ENCODE peak calls at places on chromosomes 2 and 18, in nine cellular contexts. X is PC-9, F is heart left ventricle, S is body of pancreas, K is pancreas, J is gastrocnemius medialis, A is kidney, U is ascending aorta, Y is dorsolateral prefrontal cortex. B is an unnamed sample.
A peak's percentile ranks its signal among the peaks of the same experiment; 100 is the strongest.

GRCh38 chr18:28855524-28855923 is 678.6 kb upstream of the CDH2 start:
- DNase-seq in X (no peak), F (no peak), S (no peak), K (no peak), J (no peak), A (no peak), U (no peak), Y (no peak), B (no peak)

GRCh38 chr18:5309888-5310470 is 14.5 kb upstream of the ZBTB14 start:
- DNase-seq in X (no peak), F (no peak), S (peak; percentile 23), K (no peak), J (no peak), A (no peak), U (no peak), Y (no peak), B (no peak)

GRCh38 chr18:21933931-21934765 is 193.6 kb downstream of the MIB1 start:
- DNase-seq in X (no peak), F (no peak), S (no peak), K (no peak), J (no peak), A (no peak), U (no peak), Y (no peak), B (no peak)

GRCh38 chr2:143371616-143372015 is 242.4 kb downstream of the ARHGAP15 start:
- DNase-seq in X (no peak), F (no peak), S (no peak), K (no peak), J (no peak), A (no peak), U (no peak), Y (no peak), B (no peak)

GRCh38 chr2:12262681-12263436 is 453.9 kb upstream of the TRIB2 start:
- DNase-seq in X (no peak), F (peak; percentile 34), S (peak; percentile 60), K (peak; percentile 18), J (peak; percentile 30), A (no peak), U (no peak), Y (no peak), B (no peak)

GRCh38 chr2:197240713-197241050 is 69.9 kb downstream of the ANKRD44 start:
- DNase-seq in X (no peak), F (no peak), S (no peak), K (no peak), J (no peak), A (no peak), U (no peak), Y (no peak), B (no peak)

GRCh38 chr2:239089884-239090283 is 242.0 kb downstream of the TWIST2 start:
- DNase-seq in X (no peak), F (no peak), S (no peak), K (no peak), J (no peak), A (no peak), U (no peak), Y (no peak), B (no peak)

GRCh38 chr2:18455256-18455862 is 105.1 kb downstream of the RDH14 start:
- DNase-seq in X (no peak), F (no peak), S (no peak), K (peak; percentile 15), J (no peak), A (peak; percentile 44), U (no peak), Y (no peak), B (no peak)

GRCh38 chr18:22101731-22102130 is 67.7 kb upstream of the GATA6 start:
- DNase-seq in X (no peak), F (no peak), S (no peak), K (no peak), J (no peak), A (no peak), U (no peak), Y (no peak), B (no peak)

GRCh38 chr18:70181015-70181414 is 24.5 kb downstream of the RTTN start:
- DNase-seq in X (peak; percentile 3), F (no peak), S (no peak), K (no peak), J (no peak), A (no peak), U (no peak), Y (no peak), B (no peak)

GRCh38 chr18:9890191-9890590 is 4.4 kb downstream of the TXNDC2 start:
- DNase-seq in X (no peak), F (no peak), S (no peak), K (no peak), J (no peak), A (no peak), U (no peak), Y (no peak), B (no peak)

GRCh38 chr2:73284296-73285161 is at the start of gene FBXO41:
- DNase-seq in X (peak; percentile 65), F (no peak), S (peak; percentile 47), K (no peak), J (no peak), A (peak; percentile 86), U (no peak), Y (peak; percentile 72), B (peak; percentile 90)

GRCh38 chr18:22241806-22242440 is 72.5 kb downstream of the GATA6 start:
- DNase-seq in X (no peak), F (no peak), S (peak; percentile 51), K (peak; percentile 45), J (no peak), A (no peak), U (no peak), Y (no peak), B (no peak)

DNA sequence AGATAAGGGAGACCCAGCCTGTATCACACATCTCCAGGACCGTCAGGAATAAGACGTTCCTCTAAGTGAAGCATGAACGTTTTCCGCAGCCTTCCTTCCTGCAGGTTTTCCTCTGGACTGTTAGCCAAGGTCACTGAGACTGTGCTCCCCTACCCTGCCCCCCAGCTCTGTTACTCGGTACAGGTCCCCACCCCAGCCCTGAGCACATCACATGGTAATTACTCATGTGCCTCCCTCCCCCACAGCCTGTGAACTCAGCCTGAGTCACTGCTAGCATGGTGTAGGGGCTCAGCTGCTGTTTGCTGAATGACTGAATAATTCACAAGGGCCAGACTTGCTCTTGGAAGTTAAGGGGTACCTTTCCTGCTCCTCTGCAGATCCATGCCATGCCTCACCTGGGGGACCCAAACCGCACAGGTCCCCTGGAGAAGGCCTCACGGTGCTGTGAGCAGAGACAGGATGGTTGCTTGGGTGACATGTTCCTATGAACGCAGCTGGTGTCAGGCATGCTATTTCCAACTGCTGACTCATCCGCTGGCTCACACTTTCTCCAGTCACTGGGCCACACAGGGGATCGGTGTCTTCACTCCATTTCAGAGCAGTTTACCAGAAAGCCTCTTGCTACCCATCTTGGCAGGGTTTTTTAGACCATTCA is 88.2 kb downstream of the PLB1 start:
- DNase-seq in X (peak; percentile 83), F (peak; percentile 88), S (peak; percentile 53), K (peak; percentile 43), J (peak; percentile 95), A (peak; percentile 88), U (peak; percentile 78), Y (peak; percentile 80), B (no peak)
- H3K27ac ChIP-seq in X (peak overlapping the region; percentile 89), F (peak overlapping the region; percentile 87), S (peak overlapping the region; percentile 42), K (peak overlapping the region; percentile 41), J (peak overlapping the region; percentile 91), A (peak overlapping the region; percentile 2), U (peak overlapping the region; percentile 80), Y (peak overlapping the region; percentile 77), B (peak overlapping the region; percentile 71)

DNA sequence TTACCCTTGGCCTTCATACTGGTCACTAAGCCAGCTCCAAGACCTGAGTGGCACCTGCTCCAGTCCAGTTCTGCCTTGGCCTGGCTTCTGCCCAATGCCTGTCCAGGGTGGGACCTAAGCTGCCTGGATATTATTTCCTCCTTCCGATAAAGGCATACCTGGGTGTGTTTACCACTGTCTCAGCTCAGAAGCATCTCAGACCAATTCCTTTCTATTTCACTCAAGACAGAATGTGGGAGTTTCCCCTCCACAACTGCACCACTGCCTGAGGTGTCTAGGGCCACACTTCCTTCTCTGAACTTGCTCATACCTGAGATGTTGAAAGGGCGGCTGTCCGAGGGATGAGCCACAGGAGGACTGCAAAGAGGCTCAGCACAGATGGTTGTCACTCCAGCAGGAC is 18.4 kb upstream of the CAB39 start:
- DNase-seq in X (peak; percentile 87), F (no peak), S (no peak), K (no peak), J (no peak), A (no peak), U (no peak), Y (no peak), B (no peak)
- H3K27ac ChIP-seq in X (peak overlapping the region; percentile 93), F (no peak overlapping the region), S (no peak overlapping the region), K (no peak overlapping the region), J (no peak overlapping the region), A (no peak overlapping the region), U (no peak overlapping the region), Y (no peak overlapping the region), B (no peak overlapping the region)

GRCh38 chr2:128162266-128162665 is 71.3 kb downstream of the UGGT1 start:
- DNase-seq in X (no peak), F (no peak), S (no peak), K (no peak), J (no peak), A (no peak), U (no peak), Y (no peak), B (no peak)
- H3K27ac ChIP-seq in X (no peak overlapping the region), F (no peak overlapping the region), S (no peak overlapping the region), K (no peak overlapping the region), J (no peak overlapping the region), A (no peak overlapping the region), U (no peak overlapping the region), Y (no peak overlapping the region), B (no peak overlapping the region)

DNA sequence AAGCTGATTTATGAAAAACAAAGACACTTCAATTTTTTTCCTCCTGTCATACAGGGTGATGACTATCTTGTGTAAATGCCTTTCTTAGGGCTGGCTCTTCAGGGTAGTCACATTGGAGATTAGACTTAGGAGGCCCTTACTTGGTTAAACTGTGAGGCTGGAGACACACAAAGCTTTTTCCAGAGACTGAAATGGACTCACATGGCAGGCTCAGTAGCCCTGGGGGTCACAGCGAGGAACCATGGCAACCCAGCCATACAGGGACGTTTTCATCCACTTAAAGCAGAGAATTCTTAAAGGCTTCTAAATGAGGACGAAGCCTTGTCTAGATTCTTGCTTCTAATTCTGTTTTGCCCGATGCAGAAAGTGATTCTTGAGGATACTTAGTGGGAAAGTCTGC is 57.3 kb upstream of the ZDBF2 start:
- DNase-seq in X (no peak), F (no peak), S (no peak), K (no peak), J (no peak), A (no peak), U (no peak), Y (no peak), B (no peak)
- H3K27ac ChIP-seq in X (no peak overlapping the region), F (no peak overlapping the region), S (no peak overlapping the region), K (no peak overlapping the region), J (no peak overlapping the region), A (no peak overlapping the region), U (no peak overlapping the region), Y (no peak overlapping the region), B (no peak overlapping the region)

GRCh38 chr2:241103176-241103595 is 1.1 kb upstream of the MTERF4 start:
- DNase-seq in X (no peak), F (no peak), S (no peak), K (no peak), J (no peak), A (no peak), U (no peak), Y (no peak), B (no peak)
- H3K27ac ChIP-seq in X (peak overlapping the region; percentile 66), F (no peak overlapping the region), S (peak overlapping the region; percentile 89), K (peak overlapping the region; percentile 91), J (peak overlapping the region; percentile 89), A (no peak overlapping the region), U (no peak overlapping the region), Y (no peak overlapping the region), B (no peak overlapping the region)

B was measured in substantia nigra.